ENCODE peak calls at places on chromosome 1, in seven cellular contexts. G is activated T-cell treated with anti-CD3 and anti-CD28 coated beads, Interleukin-2, amount 50 U/mL, for 1 hour; Y is astrocyte of the spinal cord; K is activated CD4-positive, alpha-beta T cell treated with anti-CD3 and anti-CD28 coated beads, Interleukin-2, amount 10 ng/mL, durations not matched to agents 24 days and 14 days; X is NCI-H1105; N is stimulated activated CD4-positive, alpha-beta T cell treated with anti-CD3 and anti-CD28 coated beads, Interleukin-15, amount 100 ng/mL, for 1 hour; J is NCI-H1417. F is an unnamed sample.

GRCh38 chr1:32775640-32776337 is 41.4 kb downstream of the YARS1 start:
- DNase-seq in J (no peak), N (no peak), Y (peak), K (no peak), X (no peak), G (no peak), F (peak)

GRCh38 chr1:26391450-26391849 is 18.9 kb upstream of the ZNF683 start:
- DNase-seq in Y (peak), X (no peak), J (no peak), N (peak), G (no peak), K (peak), F (peak)

GRCh38 chr1:46081206-46081605 is 51.2 kb downstream of the PIK3R3 start:
- DNase-seq in J (no peak), K (no peak), Y (no peak), G (no peak), X (no peak), N (no peak), F (no peak)

GRCh38 chr1:89259283-89259971 is 13.2 kb downstream of the GBP5 start:
- DNase-seq in X (no peak), N (no peak), K (peak), Y (no peak), G (peak), J (peak), F (no peak)

GRCh38 chr1:159132271-159132881 is 39.0 kb upstream of the CADM3 start:
- DNase-seq in G (peak), K (peak), Y (peak), J (peak), N (peak), X (peak), F (peak)

GRCh38 chr1:23718482-23718881 is 24.8 kb upstream of the ELOA start:
- DNase-seq in J (no peak), K (no peak), N (no peak), X (peak), G (no peak), Y (peak), F (peak)

GRCh38 chr1:245039196-245039595 is 115.6 kb upstream of the KIF26B start:
- DNase-seq in X (no peak), K (no peak), G (no peak), N (no peak), J (no peak), Y (no peak), F (no peak)

GRCh38 chr1:161216945-161217712 is 2.0 kb downstream of the FCER1G start:
- DNase-seq in N (no peak), K (peak), X (no peak), Y (peak), G (no peak), J (no peak), F (peak)

GRCh38 chr1:81230983-81231728 is 569.6 kb upstream of the ADGRL2 start:
- DNase-seq in J (peak), N (no peak), Y (no peak), X (peak), K (no peak), G (no peak), F (no peak)

F was measured in A172.